ENCODE peak calls at places on chromosomes 5 and 9, in seven cellular contexts. One of them, this sample, is unnamed.
A peak's percentile ranks its signal among the peaks of the same experiment; 100 is the strongest.

GRCh38 chr5:91224969-91225368 is 158.1 kb downstream of the ARRDC3 start:
- DNase-seq in activated naive CD4-positive, alpha-beta T cell: no peak
- DNase-seq in fibroblast of lung: peak; percentile 13
- DNase-seq in NAMALWA: no peak
- DNase-seq in cardiac fibroblast: no peak
- DNase-seq in activated CD8-positive, alpha-beta memory T cell treated with anti-CD3 and anti-CD28 coated beads for 4 hours: no peak
- DNase-seq in left cardiac atrium: no peak
- DNase-seq in this sample: no peak

GRCh38 chr5:8908055-8908683 is 637.7 kb downstream of the SEMA5A start:
- DNase-seq in activated naive CD4-positive, alpha-beta T cell: no peak
- DNase-seq in fibroblast of lung: peak; percentile 23
- DNase-seq in NAMALWA: peak; percentile 60
- DNase-seq in cardiac fibroblast: peak; percentile 26
- DNase-seq in activated CD8-positive, alpha-beta memory T cell treated with anti-CD3 and anti-CD28 coated beads for 4 hours: no peak
- DNase-seq in left cardiac atrium: peak; percentile 24
- DNase-seq in this sample: no peak

GRCh38 chr5:145708169-145708568 is 127.0 kb downstream of the PRELID2 start:
- DNase-seq in activated naive CD4-positive, alpha-beta T cell: no peak
- DNase-seq in fibroblast of lung: no peak
- DNase-seq in NAMALWA: no peak
- DNase-seq in cardiac fibroblast: no peak
- DNase-seq in activated CD8-positive, alpha-beta memory T cell treated with anti-CD3 and anti-CD28 coated beads for 4 hours: no peak
- DNase-seq in left cardiac atrium: no peak
- DNase-seq in this sample: no peak

GRCh38 chr9:123929177-123929869 is 603 bp downstream of the DENND1A start:
- DNase-seq in activated naive CD4-positive, alpha-beta T cell: peak; percentile 35
- DNase-seq in fibroblast of lung: no peak
- DNase-seq in NAMALWA: peak; percentile 43
- DNase-seq in cardiac fibroblast: no peak
- DNase-seq in activated CD8-positive, alpha-beta memory T cell treated with anti-CD3 and anti-CD28 coated beads for 4 hours: no peak
- DNase-seq in left cardiac atrium: no peak
- DNase-seq in this sample: peak; percentile 20

GRCh38 chr9:16653491-16654407 is 216.7 kb downstream of the BNC2 start:
- DNase-seq in activated naive CD4-positive, alpha-beta T cell: no peak
- DNase-seq in fibroblast of lung: no peak
- DNase-seq in NAMALWA: no peak
- DNase-seq in cardiac fibroblast: peak; percentile 42
- DNase-seq in activated CD8-positive, alpha-beta memory T cell treated with anti-CD3 and anti-CD28 coated beads for 4 hours: no peak
- DNase-seq in left cardiac atrium: no peak
- DNase-seq in this sample: no peak

GRCh38 chr5:11737010-11737409 is 167.2 kb downstream of the CTNND2 start:
- DNase-seq in activated naive CD4-positive, alpha-beta T cell: no peak
- DNase-seq in fibroblast of lung: peak; percentile 5
- DNase-seq in NAMALWA: no peak
- DNase-seq in cardiac fibroblast: no peak
- DNase-seq in activated CD8-positive, alpha-beta memory T cell treated with anti-CD3 and anti-CD28 coated beads for 4 hours: no peak
- DNase-seq in left cardiac atrium: no peak
- DNase-seq in this sample: no peak

GRCh38 chr9:95023217-95024003 is 294.1 kb downstream of the FANCC start:
- DNase-seq in activated naive CD4-positive, alpha-beta T cell: no peak
- DNase-seq in fibroblast of lung: peak; percentile 96
- DNase-seq in NAMALWA: no peak
- DNase-seq in cardiac fibroblast: peak; percentile 77
- DNase-seq in activated CD8-positive, alpha-beta memory T cell treated with anti-CD3 and anti-CD28 coated beads for 4 hours: no peak
- DNase-seq in left cardiac atrium: peak; percentile 63
- DNase-seq in this sample: no peak

GRCh38 chr5:37495210-37495609 is 116.1 kb downstream of the WDR70 start:
- DNase-seq in activated naive CD4-positive, alpha-beta T cell: no peak
- DNase-seq in fibroblast of lung: peak; percentile 69
- DNase-seq in NAMALWA: peak; percentile 8
- DNase-seq in cardiac fibroblast: peak; percentile 49
- DNase-seq in activated CD8-positive, alpha-beta memory T cell treated with anti-CD3 and anti-CD28 coated beads for 4 hours: no peak
- DNase-seq in left cardiac atrium: no peak
- DNase-seq in this sample: no peak

GRCh38 chr9:74771262-74771585 is 116.5 kb downstream of the TRPM6 start:
- DNase-seq in activated naive CD4-positive, alpha-beta T cell: no peak
- DNase-seq in fibroblast of lung: no peak
- DNase-seq in NAMALWA: no peak
- DNase-seq in cardiac fibroblast: no peak
- DNase-seq in activated CD8-positive, alpha-beta memory T cell treated with anti-CD3 and anti-CD28 coated beads for 4 hours: no peak
- DNase-seq in left cardiac atrium: no peak
- DNase-seq in this sample: no peak

GRCh38 chr5:177509991-177510566 is 453 bp upstream of the DOK3 start:
- DNase-seq in activated naive CD4-positive, alpha-beta T cell: no peak
- DNase-seq in fibroblast of lung: no peak
- DNase-seq in NAMALWA: peak; percentile 88
- DNase-seq in cardiac fibroblast: no peak
- DNase-seq in activated CD8-positive, alpha-beta memory T cell treated with anti-CD3 and anti-CD28 coated beads for 4 hours: no peak
- DNase-seq in left cardiac atrium: no peak
- DNase-seq in this sample: no peak

GRCh38 chr9:115391166-115391825 is 273.3 kb upstream of the TNC start:
- DNase-seq in activated naive CD4-positive, alpha-beta T cell: no peak
- DNase-seq in fibroblast of lung: no peak
- DNase-seq in NAMALWA: no peak
- DNase-seq in cardiac fibroblast: no peak
- DNase-seq in activated CD8-positive, alpha-beta memory T cell treated with anti-CD3 and anti-CD28 coated beads for 4 hours: no peak
- DNase-seq in left cardiac atrium: no peak
- DNase-seq in this sample: no peak

GRCh38 chr9:121737481-121737931 is 86.1 kb downstream of the DAB2IP start:
- DNase-seq in activated naive CD4-positive, alpha-beta T cell: no peak
- DNase-seq in fibroblast of lung: no peak
- DNase-seq in NAMALWA: no peak
- DNase-seq in cardiac fibroblast: no peak
- DNase-seq in activated CD8-positive, alpha-beta memory T cell treated with anti-CD3 and anti-CD28 coated beads for 4 hours: no peak
- DNase-seq in left cardiac atrium: no peak
- DNase-seq in this sample: no peak

GRCh38 chr5:36242534-36243144 is 914 bp upstream of the NADK2 start:
- DNase-seq in activated naive CD4-positive, alpha-beta T cell: no peak
- DNase-seq in fibroblast of lung: no peak
- DNase-seq in NAMALWA: no peak
- DNase-seq in cardiac fibroblast: no peak
- DNase-seq in activated CD8-positive, alpha-beta memory T cell treated with anti-CD3 and anti-CD28 coated beads for 4 hours: no peak
- DNase-seq in left cardiac atrium: no peak
- DNase-seq in this sample: no peak

GRCh38 chr5:128774605-128775004 is 190.7 kb upstream of the SLC27A6 start:
- DNase-seq in activated naive CD4-positive, alpha-beta T cell: no peak
- DNase-seq in fibroblast of lung: peak; percentile 94
- DNase-seq in NAMALWA: no peak
- DNase-seq in cardiac fibroblast: peak; percentile 81
- DNase-seq in activated CD8-positive, alpha-beta memory T cell treated with anti-CD3 and anti-CD28 coated beads for 4 hours: no peak
- DNase-seq in left cardiac atrium: no peak
- DNase-seq in this sample: no peak

GRCh38 chr9:20616808-20617207 is 5.5 kb downstream of the MLLT3 start:
- DNase-seq in activated naive CD4-positive, alpha-beta T cell: no peak
- DNase-seq in fibroblast of lung: no peak
- DNase-seq in NAMALWA: no peak
- DNase-seq in cardiac fibroblast: no peak
- DNase-seq in activated CD8-positive, alpha-beta memory T cell treated with anti-CD3 and anti-CD28 coated beads for 4 hours: no peak
- DNase-seq in left cardiac atrium: no peak
- DNase-seq in this sample: no peak

GRCh38 chr9:132182609-132183073 is 20.8 kb downstream of the NTNG2 start:
- DNase-seq in activated naive CD4-positive, alpha-beta T cell: no peak
- DNase-seq in fibroblast of lung: no peak
- DNase-seq in NAMALWA: no peak
- DNase-seq in cardiac fibroblast: peak; percentile 29
- DNase-seq in activated CD8-positive, alpha-beta memory T cell treated with anti-CD3 and anti-CD28 coated beads for 4 hours: no peak
- DNase-seq in left cardiac atrium: no peak
- DNase-seq in this sample: no peak

GRCh38 chr5:125140855-125141254 is 394.4 kb upstream of the ZNF608 start:
- DNase-seq in activated naive CD4-positive, alpha-beta T cell: no peak
- DNase-seq in fibroblast of lung: peak; percentile 84
- DNase-seq in NAMALWA: no peak
- DNase-seq in cardiac fibroblast: peak; percentile 95
- DNase-seq in activated CD8-positive, alpha-beta memory T cell treated with anti-CD3 and anti-CD28 coated beads for 4 hours: no peak
- DNase-seq in left cardiac atrium: no peak
- DNase-seq in this sample: no peak

GRCh38 chr5:96141749-96142148 is 180.1 kb upstream of the ELL2 start:
- DNase-seq in activated naive CD4-positive, alpha-beta T cell: no peak
- DNase-seq in fibroblast of lung: peak; percentile 49
- DNase-seq in NAMALWA: no peak
- DNase-seq in cardiac fibroblast: peak; percentile 60
- DNase-seq in activated CD8-positive, alpha-beta memory T cell treated with anti-CD3 and anti-CD28 coated beads for 4 hours: no peak
- DNase-seq in left cardiac atrium: no peak
- DNase-seq in this sample: no peak

GRCh38 chr5:113266227-113266912 is 168.4 kb downstream of the TSSK1B start:
- DNase-seq in activated naive CD4-positive, alpha-beta T cell: no peak
- DNase-seq in fibroblast of lung: no peak
- DNase-seq in NAMALWA: no peak
- DNase-seq in cardiac fibroblast: peak; percentile 57
- DNase-seq in activated CD8-positive, alpha-beta memory T cell treated with anti-CD3 and anti-CD28 coated beads for 4 hours: no peak
- DNase-seq in left cardiac atrium: no peak
- DNase-seq in this sample: no peak

GRCh38 chr5:181281077-181281983 is 20.4 kb upstream of the TRIM52 start:
- DNase-seq in activated naive CD4-positive, alpha-beta T cell: no peak
- DNase-seq in fibroblast of lung: no peak
- DNase-seq in NAMALWA: no peak
- DNase-seq in cardiac fibroblast: no peak
- DNase-seq in activated CD8-positive, alpha-beta memory T cell treated with anti-CD3 and anti-CD28 coated beads for 4 hours: no peak
- DNase-seq in left cardiac atrium: no peak
- DNase-seq in this sample: no peak

GRCh38 chr5:96333397-96333790 is 99.7 kb downstream of the PCSK1 start:
- DNase-seq in activated naive CD4-positive, alpha-beta T cell: no peak
- DNase-seq in fibroblast of lung: no peak
- DNase-seq in NAMALWA: no peak
- DNase-seq in cardiac fibroblast: no peak
- DNase-seq in activated CD8-positive, alpha-beta memory T cell treated with anti-CD3 and anti-CD28 coated beads for 4 hours: no peak
- DNase-seq in left cardiac atrium: no peak
- DNase-seq in this sample: no peak

GRCh38 chr5:98774192-98775046 is 956 bp downstream of the RGMB start:
- DNase-seq in activated naive CD4-positive, alpha-beta T cell: peak; percentile 52
- DNase-seq in fibroblast of lung: peak; percentile 75
- DNase-seq in NAMALWA: peak; percentile 65
- DNase-seq in cardiac fibroblast: peak; percentile 74
- DNase-seq in activated CD8-positive, alpha-beta memory T cell treated with anti-CD3 and anti-CD28 coated beads for 4 hours: no peak
- DNase-seq in left cardiac atrium: peak; percentile 66
- DNase-seq in this sample: peak; percentile 68

GRCh38 chr9:113631811-113632665 is 168.5 kb downstream of the RGS3 start:
- DNase-seq in activated naive CD4-positive, alpha-beta T cell: no peak
- DNase-seq in fibroblast of lung: peak; percentile 53
- DNase-seq in NAMALWA: no peak
- DNase-seq in cardiac fibroblast: no peak
- DNase-seq in activated CD8-positive, alpha-beta memory T cell treated with anti-CD3 and anti-CD28 coated beads for 4 hours: no peak
- DNase-seq in left cardiac atrium: no peak
- DNase-seq in this sample: no peak

GRCh38 chr9:84072621-84073180 is 92.1 kb downstream of the RMI1 start:
- DNase-seq in activated naive CD4-positive, alpha-beta T cell: no peak
- DNase-seq in fibroblast of lung: no peak
- DNase-seq in NAMALWA: no peak
- DNase-seq in cardiac fibroblast: no peak
- DNase-seq in activated CD8-positive, alpha-beta memory T cell treated with anti-CD3 and anti-CD28 coated beads for 4 hours: no peak
- DNase-seq in left cardiac atrium: no peak
- DNase-seq in this sample: no peak

GRCh38 chr5:92634883-92635282 is 946.1 kb downstream of the NR2F1-AS1 start:
- DNase-seq in activated naive CD4-positive, alpha-beta T cell: no peak
- DNase-seq in fibroblast of lung: no peak
- DNase-seq in NAMALWA: no peak
- DNase-seq in cardiac fibroblast: no peak
- DNase-seq in activated CD8-positive, alpha-beta memory T cell treated with anti-CD3 and anti-CD28 coated beads for 4 hours: no peak
- DNase-seq in left cardiac atrium: no peak
- DNase-seq in this sample: no peak

GRCh38 chr5:112338681-112339337 is 80.3 kb downstream of the EPB41L4A start:
- DNase-seq in activated naive CD4-positive, alpha-beta T cell: no peak
- DNase-seq in fibroblast of lung: peak; percentile 45
- DNase-seq in NAMALWA: no peak
- DNase-seq in cardiac fibroblast: peak; percentile 90
- DNase-seq in activated CD8-positive, alpha-beta memory T cell treated with anti-CD3 and anti-CD28 coated beads for 4 hours: no peak
- DNase-seq in left cardiac atrium: no peak
- DNase-seq in this sample: no peak

GRCh38 chr9:88791105-88791805 is 200.0 kb upstream of the S1PR3 start:
- DNase-seq in activated naive CD4-positive, alpha-beta T cell: no peak
- DNase-seq in fibroblast of lung: peak; percentile 99
- DNase-seq in NAMALWA: no peak
- DNase-seq in cardiac fibroblast: peak; percentile 92
- DNase-seq in activated CD8-positive, alpha-beta memory T cell treated with anti-CD3 and anti-CD28 coated beads for 4 hours: no peak
- DNase-seq in left cardiac atrium: peak; percentile 36
- DNase-seq in this sample: no peak

GRCh38 chr5:642481-642880 is 30.3 kb downstream of the CEP72 start:
- DNase-seq in activated naive CD4-positive, alpha-beta T cell: no peak
- DNase-seq in fibroblast of lung: no peak
- DNase-seq in NAMALWA: no peak
- DNase-seq in cardiac fibroblast: no peak
- DNase-seq in activated CD8-positive, alpha-beta memory T cell treated with anti-CD3 and anti-CD28 coated beads for 4 hours: no peak
- DNase-seq in left cardiac atrium: no peak
- DNase-seq in this sample: no peak

GRCh38 chr5:98839469-98840383 is 66.3 kb downstream of the RGMB start:
- DNase-seq in activated naive CD4-positive, alpha-beta T cell: no peak
- DNase-seq in fibroblast of lung: peak; percentile 20
- DNase-seq in NAMALWA: peak; percentile 26
- DNase-seq in cardiac fibroblast: peak; percentile 32
- DNase-seq in activated CD8-positive, alpha-beta memory T cell treated with anti-CD3 and anti-CD28 coated beads for 4 hours: no peak
- DNase-seq in left cardiac atrium: no peak
- DNase-seq in this sample: no peak

GRCh38 chr9:129026442-129027223 is 1.5 kb downstream of the SH3GLB2 start:
- DNase-seq in activated naive CD4-positive, alpha-beta T cell: no peak
- DNase-seq in fibroblast of lung: peak; percentile 20
- DNase-seq in NAMALWA: peak; percentile 47
- DNase-seq in cardiac fibroblast: no peak
- DNase-seq in activated CD8-positive, alpha-beta memory T cell treated with anti-CD3 and anti-CD28 coated beads for 4 hours: no peak
- DNase-seq in left cardiac atrium: no peak
- DNase-seq in this sample: no peak

GRCh38 chr5:122581629-122582028 is 193.3 kb upstream of the SNX2 start:
- DNase-seq in activated naive CD4-positive, alpha-beta T cell: no peak
- DNase-seq in fibroblast of lung: no peak
- DNase-seq in NAMALWA: no peak
- DNase-seq in cardiac fibroblast: no peak
- DNase-seq in activated CD8-positive, alpha-beta memory T cell treated with anti-CD3 and anti-CD28 coated beads for 4 hours: no peak
- DNase-seq in left cardiac atrium: no peak
- DNase-seq in this sample: no peak

GRCh38 chr5:136132087-136132486 is 558 bp upstream of the SMAD5 start:
- DNase-seq in activated naive CD4-positive, alpha-beta T cell: no peak
- DNase-seq in fibroblast of lung: no peak
- DNase-seq in NAMALWA: peak; percentile 52
- DNase-seq in cardiac fibroblast: peak; percentile 20
- DNase-seq in activated CD8-positive, alpha-beta memory T cell treated with anti-CD3 and anti-CD28 coated beads for 4 hours: no peak
- DNase-seq in left cardiac atrium: no peak
- DNase-seq in this sample: no peak

GRCh38 chr9:88794100-88794499 is 197.2 kb upstream of the S1PR3 start:
- DNase-seq in activated naive CD4-positive, alpha-beta T cell: no peak
- DNase-seq in fibroblast of lung: no peak
- DNase-seq in NAMALWA: no peak
- DNase-seq in cardiac fibroblast: no peak
- DNase-seq in activated CD8-positive, alpha-beta memory T cell treated with anti-CD3 and anti-CD28 coated beads for 4 hours: no peak
- DNase-seq in left cardiac atrium: no peak
- DNase-seq in this sample: no peak

GRCh38 chr9:115838417-115838816 is 315.2 kb upstream of the PAPPA start:
- DNase-seq in activated naive CD4-positive, alpha-beta T cell: no peak
- DNase-seq in fibroblast of lung: no peak
- DNase-seq in NAMALWA: no peak
- DNase-seq in cardiac fibroblast: no peak
- DNase-seq in activated CD8-positive, alpha-beta memory T cell treated with anti-CD3 and anti-CD28 coated beads for 4 hours: no peak
- DNase-seq in left cardiac atrium: no peak
- DNase-seq in this sample: no peak

GRCh38 chr5:135714126-135714894 is 120.2 kb upstream of the SLC25A48 start:
- DNase-seq in activated naive CD4-positive, alpha-beta T cell: no peak
- DNase-seq in fibroblast of lung: peak; percentile 32
- DNase-seq in NAMALWA: no peak
- DNase-seq in cardiac fibroblast: no peak
- DNase-seq in activated CD8-positive, alpha-beta memory T cell treated with anti-CD3 and anti-CD28 coated beads for 4 hours: no peak
- DNase-seq in left cardiac atrium: no peak
- DNase-seq in this sample: no peak

GRCh38 chr9:129964901-129965734 is 77.9 kb downstream of the FNBP1 start:
- DNase-seq in activated naive CD4-positive, alpha-beta T cell: no peak
- DNase-seq in fibroblast of lung: peak; percentile 93
- DNase-seq in NAMALWA: no peak
- DNase-seq in cardiac fibroblast: peak; percentile 66
- DNase-seq in activated CD8-positive, alpha-beta memory T cell treated with anti-CD3 and anti-CD28 coated beads for 4 hours: no peak
- DNase-seq in left cardiac atrium: no peak
- DNase-seq in this sample: no peak

GRCh38 chr9:94443039-94443722 is 111.7 kb upstream of the PCAT7 start:
- DNase-seq in activated naive CD4-positive, alpha-beta T cell: no peak
- DNase-seq in fibroblast of lung: no peak
- DNase-seq in NAMALWA: no peak
- DNase-seq in cardiac fibroblast: no peak
- DNase-seq in activated CD8-positive, alpha-beta memory T cell treated with anti-CD3 and anti-CD28 coated beads for 4 hours: no peak
- DNase-seq in left cardiac atrium: no peak
- DNase-seq in this sample: no peak

GRCh38 chr9:93084471-93084881 is 11.5 kb upstream of the CARD19 start:
- DNase-seq in activated naive CD4-positive, alpha-beta T cell: no peak
- DNase-seq in fibroblast of lung: no peak
- DNase-seq in NAMALWA: no peak
- DNase-seq in cardiac fibroblast: no peak
- DNase-seq in activated CD8-positive, alpha-beta memory T cell treated with anti-CD3 and anti-CD28 coated beads for 4 hours: no peak
- DNase-seq in left cardiac atrium: no peak
- DNase-seq in this sample: no peak